ENCODE peak calls at places on chromosomes 13 and 19, in seven cellular contexts. One of them, this sample, is unnamed.

GRCh38 chr19:51034704-51035103 is at the start of gene KLK12:
- DNase-seq in activated CD4-positive, alpha-beta memory T cell treated with anti-CD3 and anti-CD28 coated beads, Interleukin-2, amount 10 ng/mL, durations not matched to agents 7 days and 5 days: no peak
- DNase-seq in left ventricle myocardium inferior: no peak
- DNase-seq in T follicular helper cell: no peak
- DNase-seq in activated CD4-positive, alpha-beta T cell treated with anti-CD3 and anti-CD28 coated beads, Interleukin-2, amount 50 U/mL, for 48 hours: no peak
- DNase-seq in activated CD8-positive, alpha-beta memory T cell treated with anti-CD3 and anti-CD28 coated beads for 48 hours: no peak
- DNase-seq in colonic mucosa: no peak
- DNase-seq in this sample: no peak

GRCh38 chr19:15449620-15450527 is at the start of gene WIZ:
- DNase-seq in activated CD4-positive, alpha-beta memory T cell treated with anti-CD3 and anti-CD28 coated beads, Interleukin-2, amount 10 ng/mL, durations not matched to agents 7 days and 5 days: peak; percentile 84
- DNase-seq in left ventricle myocardium inferior: peak; percentile 91
- DNase-seq in T follicular helper cell: peak; percentile 78
- DNase-seq in activated CD4-positive, alpha-beta T cell treated with anti-CD3 and anti-CD28 coated beads, Interleukin-2, amount 50 U/mL, for 48 hours: peak; percentile 86
- DNase-seq in activated CD8-positive, alpha-beta memory T cell treated with anti-CD3 and anti-CD28 coated beads for 48 hours: peak; percentile 69
- DNase-seq in colonic mucosa: peak; percentile 80
- DNase-seq in this sample: peak; percentile 91

GRCh38 chr13:92808007-92808406 is 418.6 kb upstream of the GPC6 start:
- DNase-seq in activated CD4-positive, alpha-beta memory T cell treated with anti-CD3 and anti-CD28 coated beads, Interleukin-2, amount 10 ng/mL, durations not matched to agents 7 days and 5 days: no peak
- DNase-seq in left ventricle myocardium inferior: no peak
- DNase-seq in T follicular helper cell: no peak
- DNase-seq in activated CD4-positive, alpha-beta T cell treated with anti-CD3 and anti-CD28 coated beads, Interleukin-2, amount 50 U/mL, for 48 hours: no peak
- DNase-seq in activated CD8-positive, alpha-beta memory T cell treated with anti-CD3 and anti-CD28 coated beads for 48 hours: no peak
- DNase-seq in colonic mucosa: no peak
- DNase-seq in this sample: no peak

GRCh38 chr13:32309812-32310706 is 5.1 kb downstream of the ZAR1L start:
- DNase-seq in activated CD4-positive, alpha-beta memory T cell treated with anti-CD3 and anti-CD28 coated beads, Interleukin-2, amount 10 ng/mL, durations not matched to agents 7 days and 5 days: peak; percentile 28
- DNase-seq in left ventricle myocardium inferior: no peak
- DNase-seq in T follicular helper cell: no peak
- DNase-seq in activated CD4-positive, alpha-beta T cell treated with anti-CD3 and anti-CD28 coated beads, Interleukin-2, amount 50 U/mL, for 48 hours: peak; percentile 9
- DNase-seq in activated CD8-positive, alpha-beta memory T cell treated with anti-CD3 and anti-CD28 coated beads for 48 hours: no peak
- DNase-seq in colonic mucosa: peak; percentile 30
- DNase-seq in this sample: peak; percentile 74

GRCh38 chr19:43781630-43782310 is 997 bp upstream of the KCNN4 start:
- DNase-seq in activated CD4-positive, alpha-beta memory T cell treated with anti-CD3 and anti-CD28 coated beads, Interleukin-2, amount 10 ng/mL, durations not matched to agents 7 days and 5 days: no peak
- DNase-seq in left ventricle myocardium inferior: no peak
- DNase-seq in T follicular helper cell: no peak
- DNase-seq in activated CD4-positive, alpha-beta T cell treated with anti-CD3 and anti-CD28 coated beads, Interleukin-2, amount 50 U/mL, for 48 hours: peak; percentile 61
- DNase-seq in activated CD8-positive, alpha-beta memory T cell treated with anti-CD3 and anti-CD28 coated beads for 48 hours: no peak
- DNase-seq in colonic mucosa: no peak
- DNase-seq in this sample: no peak

GRCh38 chr19:33469171-33470039 is 52.2 kb downstream of the PEPD start:
- DNase-seq in activated CD4-positive, alpha-beta memory T cell treated with anti-CD3 and anti-CD28 coated beads, Interleukin-2, amount 10 ng/mL, durations not matched to agents 7 days and 5 days: no peak
- DNase-seq in left ventricle myocardium inferior: no peak
- DNase-seq in T follicular helper cell: no peak
- DNase-seq in activated CD4-positive, alpha-beta T cell treated with anti-CD3 and anti-CD28 coated beads, Interleukin-2, amount 50 U/mL, for 48 hours: no peak
- DNase-seq in activated CD8-positive, alpha-beta memory T cell treated with anti-CD3 and anti-CD28 coated beads for 48 hours: no peak
- DNase-seq in colonic mucosa: no peak
- DNase-seq in this sample: no peak

GRCh38 chr13:91181892-91182291 is 165.6 kb upstream of the MIR17HG start:
- DNase-seq in activated CD4-positive, alpha-beta memory T cell treated with anti-CD3 and anti-CD28 coated beads, Interleukin-2, amount 10 ng/mL, durations not matched to agents 7 days and 5 days: no peak
- DNase-seq in left ventricle myocardium inferior: no peak
- DNase-seq in T follicular helper cell: no peak
- DNase-seq in activated CD4-positive, alpha-beta T cell treated with anti-CD3 and anti-CD28 coated beads, Interleukin-2, amount 50 U/mL, for 48 hours: no peak
- DNase-seq in activated CD8-positive, alpha-beta memory T cell treated with anti-CD3 and anti-CD28 coated beads for 48 hours: no peak
- DNase-seq in colonic mucosa: no peak
- DNase-seq in this sample: peak; percentile 53

GRCh38 chr19:38298841-38299680 is 5.0 kb upstream of the C19orf33 start:
- DNase-seq in activated CD4-positive, alpha-beta memory T cell treated with anti-CD3 and anti-CD28 coated beads, Interleukin-2, amount 10 ng/mL, durations not matched to agents 7 days and 5 days: no peak
- DNase-seq in left ventricle myocardium inferior: no peak
- DNase-seq in T follicular helper cell: no peak
- DNase-seq in activated CD4-positive, alpha-beta T cell treated with anti-CD3 and anti-CD28 coated beads, Interleukin-2, amount 50 U/mL, for 48 hours: no peak
- DNase-seq in activated CD8-positive, alpha-beta memory T cell treated with anti-CD3 and anti-CD28 coated beads for 48 hours: no peak
- DNase-seq in colonic mucosa: no peak
- DNase-seq in this sample: peak; percentile 43

GRCh38 chr13:50691682-50692263 is 151.7 kb downstream of the DLEU7 start:
- DNase-seq in activated CD4-positive, alpha-beta memory T cell treated with anti-CD3 and anti-CD28 coated beads, Interleukin-2, amount 10 ng/mL, durations not matched to agents 7 days and 5 days: no peak
- DNase-seq in left ventricle myocardium inferior: no peak
- DNase-seq in T follicular helper cell: no peak
- DNase-seq in activated CD4-positive, alpha-beta T cell treated with anti-CD3 and anti-CD28 coated beads, Interleukin-2, amount 50 U/mL, for 48 hours: no peak
- DNase-seq in activated CD8-positive, alpha-beta memory T cell treated with anti-CD3 and anti-CD28 coated beads for 48 hours: no peak
- DNase-seq in colonic mucosa: no peak
- DNase-seq in this sample: no peak

GRCh38 chr13:27463500-27463899 is 13.1 kb upstream of the MTIF3 start:
- DNase-seq in activated CD4-positive, alpha-beta memory T cell treated with anti-CD3 and anti-CD28 coated beads, Interleukin-2, amount 10 ng/mL, durations not matched to agents 7 days and 5 days: no peak
- DNase-seq in left ventricle myocardium inferior: no peak
- DNase-seq in T follicular helper cell: no peak
- DNase-seq in activated CD4-positive, alpha-beta T cell treated with anti-CD3 and anti-CD28 coated beads, Interleukin-2, amount 50 U/mL, for 48 hours: no peak
- DNase-seq in activated CD8-positive, alpha-beta memory T cell treated with anti-CD3 and anti-CD28 coated beads for 48 hours: no peak
- DNase-seq in colonic mucosa: no peak
- DNase-seq in this sample: no peak

GRCh38 chr19:30087381-30088138 is 145.5 kb downstream of the URI1 start:
- DNase-seq in activated CD4-positive, alpha-beta memory T cell treated with anti-CD3 and anti-CD28 coated beads, Interleukin-2, amount 10 ng/mL, durations not matched to agents 7 days and 5 days: no peak
- DNase-seq in left ventricle myocardium inferior: no peak
- DNase-seq in T follicular helper cell: no peak
- DNase-seq in activated CD4-positive, alpha-beta T cell treated with anti-CD3 and anti-CD28 coated beads, Interleukin-2, amount 50 U/mL, for 48 hours: no peak
- DNase-seq in activated CD8-positive, alpha-beta memory T cell treated with anti-CD3 and anti-CD28 coated beads for 48 hours: no peak
- DNase-seq in colonic mucosa: no peak
- DNase-seq in this sample: no peak

GRCh38 chr13:33931397-33931987 is 113.5 kb downstream of the RFC3 start:
- DNase-seq in activated CD4-positive, alpha-beta memory T cell treated with anti-CD3 and anti-CD28 coated beads, Interleukin-2, amount 10 ng/mL, durations not matched to agents 7 days and 5 days: no peak
- DNase-seq in left ventricle myocardium inferior: no peak
- DNase-seq in T follicular helper cell: no peak
- DNase-seq in activated CD4-positive, alpha-beta T cell treated with anti-CD3 and anti-CD28 coated beads, Interleukin-2, amount 50 U/mL, for 48 hours: no peak
- DNase-seq in activated CD8-positive, alpha-beta memory T cell treated with anti-CD3 and anti-CD28 coated beads for 48 hours: no peak
- DNase-seq in colonic mucosa: no peak
- DNase-seq in this sample: peak; percentile 79

GRCh38 chr13:45851171-45851889 is at the start of gene SIAH3:
- DNase-seq in activated CD4-positive, alpha-beta memory T cell treated with anti-CD3 and anti-CD28 coated beads, Interleukin-2, amount 10 ng/mL, durations not matched to agents 7 days and 5 days: no peak
- DNase-seq in left ventricle myocardium inferior: no peak
- DNase-seq in T follicular helper cell: no peak
- DNase-seq in activated CD4-positive, alpha-beta T cell treated with anti-CD3 and anti-CD28 coated beads, Interleukin-2, amount 50 U/mL, for 48 hours: peak; percentile 36
- DNase-seq in activated CD8-positive, alpha-beta memory T cell treated with anti-CD3 and anti-CD28 coated beads for 48 hours: no peak
- DNase-seq in colonic mucosa: no peak
- DNase-seq in this sample: peak; percentile 14

GRCh38 chr13:109100705-109101104 is 471.3 kb downstream of the MYO16 start:
- DNase-seq in activated CD4-positive, alpha-beta memory T cell treated with anti-CD3 and anti-CD28 coated beads, Interleukin-2, amount 10 ng/mL, durations not matched to agents 7 days and 5 days: no peak
- DNase-seq in left ventricle myocardium inferior: no peak
- DNase-seq in T follicular helper cell: no peak
- DNase-seq in activated CD4-positive, alpha-beta T cell treated with anti-CD3 and anti-CD28 coated beads, Interleukin-2, amount 50 U/mL, for 48 hours: no peak
- DNase-seq in activated CD8-positive, alpha-beta memory T cell treated with anti-CD3 and anti-CD28 coated beads for 48 hours: no peak
- DNase-seq in colonic mucosa: no peak
- DNase-seq in this sample: no peak